ENCODE peak calls at places on chromosomes 12 and 14, in eight cellular contexts. C, H, A, D, F, B, N and Z are unnamed samples.

GRCh38 chr14:84482256-84483071 is 1047.5 kb upstream of the FLRT2 start:
- DNase-seq in C (no peak), H (no peak), A (no peak), D (peak; percentile 51), F (peak; percentile 27), B (no peak), N (no peak), Z (peak; percentile 23)

GRCh38 chr14:65872536-65872935 is 460.0 kb downstream of the FUT8 start:
- DNase-seq in C (no peak), H (no peak), A (no peak), D (no peak), F (no peak), B (no peak), N (no peak), Z (no peak)

GRCh38 chr14:72678360-72678759 is 215.5 kb downstream of the DPF3 start:
- DNase-seq in C (no peak), H (no peak), A (no peak), D (peak; percentile 64), F (peak; percentile 39), B (no peak), N (no peak), Z (no peak)

GRCh38 chr12:88037770-88038169 is 8.6 kb upstream of the C12orf50 start:
- DNase-seq in C (no peak), H (no peak), A (no peak), D (no peak), F (no peak), B (no peak), N (no peak), Z (no peak)

GRCh38 chr14:93269341-93270068 is 62.4 kb downstream of the UBR7 start:
- DNase-seq in C (no peak), H (no peak), A (no peak), D (peak; percentile 34), F (peak; percentile 47), B (no peak), N (no peak), Z (no peak)

GRCh38 chr14:65318636-65319506 is 93.7 kb upstream of the FUT8 start:
- DNase-seq in C (no peak), H (no peak), A (peak; percentile 71), D (no peak), F (no peak), B (no peak), N (no peak), Z (no peak)

GRCh38 chr12:132095520-132096409 is 48.4 kb downstream of the DDX51 start:
- DNase-seq in C (no peak), H (no peak), A (no peak), D (no peak), F (no peak), B (no peak), N (no peak), Z (no peak)

GRCh38 chr12:38508246-38508645 is 191.7 kb downstream of the ALG10B start:
- DNase-seq in C (no peak), H (no peak), A (no peak), D (no peak), F (no peak), B (peak; percentile 17), N (no peak), Z (no peak)

GRCh38 chr14:91311284-91311662 is 66.8 kb upstream of the GPR68 start:
- DNase-seq in C (no peak), H (no peak), A (peak; percentile 45), D (no peak), F (no peak), B (no peak), N (peak; percentile 47), Z (no peak)

GRCh38 chr14:50875359-50876090 is 3.7 kb downstream of the ABHD12B start:
- DNase-seq in C (no peak), H (peak; percentile 42), A (no peak), D (no peak), F (no peak), B (no peak), N (no peak), Z (no peak)

GRCh38 chr12:10027311-10028099 is 3.0 kb upstream of the CLEC9A start:
- DNase-seq in C (no peak), H (no peak), A (no peak), D (peak; percentile 67), F (peak; percentile 4), B (no peak), N (no peak), Z (peak; percentile 78)

GRCh38 chr14:69156224-69156623 is 3.3 kb upstream of the DCAF5 start:
- DNase-seq in C (no peak), H (no peak), A (no peak), D (no peak), F (no peak), B (no peak), N (no peak), Z (no peak)

GRCh38 chr12:53180270-53180930 is at the start of the genes CSAD and ZNF740:
- DNase-seq in C (peak; percentile 90), H (peak; percentile 99), A (peak; percentile 97), D (peak; percentile 89), F (peak; percentile 90), B (peak; percentile 96), N (peak; percentile 98), Z (peak; percentile 81)

GRCh38 chr12:96846313-96846712 is 60.7 kb upstream of the NEDD1 start:
- DNase-seq in C (no peak), H (no peak), A (no peak), D (no peak), F (no peak), B (no peak), N (no peak), Z (no peak)

GRCh38 chr12:15627995-15628945 is 160.9 kb downstream of the EPS8 start:
- DNase-seq in C (no peak), H (no peak), A (no peak), D (no peak), F (peak; percentile 45), B (no peak), N (no peak), Z (peak; percentile 42)

GRCh38 chr14:76131071-76131985 is 20.4 kb upstream of the GPATCH2L start:
- DNase-seq in C (no peak), H (no peak), A (no peak), D (no peak), F (no peak), B (no peak), N (no peak), Z (no peak)

GRCh38 chr12:75323663-75324062 is 6.5 kb downstream of the CAPS2 start:
- DNase-seq in C (no peak), H (no peak), A (no peak), D (no peak), F (no peak), B (no peak), N (no peak), Z (no peak)

GRCh38 chr14:59997496-59997895 is 77.6 kb downstream of the LRRC9 start:
- DNase-seq in C (peak; percentile 8), H (no peak), A (no peak), D (no peak), F (peak; percentile 29), B (no peak), N (no peak), Z (no peak)

GRCh38 chr12:1913377-1914115 is 4.9 kb downstream of the CACNA2D4 start:
- DNase-seq in C (peak; percentile 2), H (no peak), A (no peak), D (no peak), F (no peak), B (no peak), N (no peak), Z (no peak)

GRCh38 chr12:56029666-56030293 is 8.9 kb downstream of the IKZF4 start:
- DNase-seq in C (peak; percentile 33), H (no peak), A (peak; percentile 41), D (no peak), F (no peak), B (peak; percentile 50), N (peak; percentile 26), Z (no peak)

GRCh38 chr14:96090441-96091148 is 51.4 kb downstream of the C14orf132 start:
- DNase-seq in C (peak; percentile 42), H (no peak), A (no peak), D (no peak), F (peak; percentile 74), B (no peak), N (no peak), Z (no peak)

GRCh38 chr14:104113631-104114420 is 24.6 kb upstream of the KIF26A start:
- DNase-seq in C (no peak), H (no peak), A (no peak), D (no peak), F (no peak), B (no peak), N (no peak), Z (no peak)

GRCh38 chr12:62714409-62715075 is 220.4 kb downstream of the PPM1H start:
- DNase-seq in C (no peak), H (no peak), A (no peak), D (no peak), F (no peak), B (no peak), N (no peak), Z (no peak)

GRCh38 chr12:103590271-103590670 is 3.2 kb downstream of the STAB2 start:
- DNase-seq in C (no peak), H (no peak), A (no peak), D (no peak), F (no peak), B (no peak), N (no peak), Z (no peak)